ENCODE peak calls at places on chromosomes 13 and 19, in four cellular contexts. K is IMR-90, Z is PC-9, G is astrocyte. Q is an unnamed sample. For H3K4me1, the result is how much of the 10 kb centered on the place peaks cover.

GRCh38 chr13:23992722-23993438 is 95.6 kb upstream of the C1QTNF9B start:
- DNase-seq in K (no peak), Z (no peak), G (no peak), Q (no peak)

GRCh38 chr13:27644302-27644701 is 22.6 kb downstream of the POLR1D start:
- DNase-seq in K (peak), Z (no peak), G (peak), Q (peak)

GRCh38 chr13:95678967-95679366 is 2.0 kb downstream of the DNAJC3 start:
- DNase-seq in K (no peak), Z (no peak), G (no peak), Q (no peak)

GRCh38 chr13:95156208-95156607 is 145.0 kb downstream of the ABCC4 start:
- DNase-seq in K (peak), Z (no peak), G (no peak), Q (peak)

GRCh38 chr13:20043207-20043925 is 84.8 kb downstream of the ZMYM2 start:
- DNase-seq in K (no peak), Z (no peak), G (no peak), Q (no peak)

GRCh38 chr13:40330950-40331349 is 335.5 kb downstream of the FOXO1 start:
- DNase-seq in K (no peak), Z (peak), G (no peak), Q (no peak)

GRCh38 chr13:22103046-22103445 is 432.2 kb downstream of the FGF9 start:
- DNase-seq in K (no peak), Z (no peak), G (no peak), Q (no peak)

GRCh38 chr13:37109080-37109678 is 3.7 kb upstream of the CSNK1A1L start:
- DNase-seq in K (peak), Z (no peak), G (peak), Q (peak)

GRCh38 chr19:656751-657559 is 6.1 kb downstream of the RNF126 start:
- DNase-seq in K (no peak), Z (no peak), G (no peak), Q (no peak)

GRCh38 chr19:16921766-16922591 is 33.2 kb downstream of the F2RL3 start:
- DNase-seq in K (no peak), Z (no peak), G (no peak), Q (no peak)

GRCh38 chr19:11337080-11337479 is 2.4 kb downstream of the RAB3D start:
- DNase-seq in K (no peak), Z (no peak), G (no peak), Q (no peak)

GRCh38 chr19:384801-385169 is 24.2 kb downstream of the C2CD4C start:
- DNase-seq in K (no peak), Z (no peak), G (no peak), Q (no peak)

GRCh38 chr13:51518847-51519246 is 65.4 kb upstream of the WDFY2 start:
- DNase-seq in K (peak), Z (no peak), G (peak), Q (peak)

GRCh38 chr19:53172892-53173291 is 14.0 kb upstream of the ZNF347 start:
- DNase-seq in K (peak), Z (no peak), G (no peak), Q (no peak)

GRCh38 chr13:30340367-30341184 is 33.2 kb upstream of the KATNAL1 start:
- DNase-seq in K (peak), Z (peak), G (peak), Q (peak)

GRCh38 chr19:3575260-3575741 is 2.6 kb downstream of the HMG20B start:
- DNase-seq in K (peak), Z (no peak), G (no peak), Q (no peak)

GRCh38 chr19:3516675-3517207 is 10.6 kb downstream of the FZR1 start:
- DNase-seq in K (no peak), Z (no peak), G (no peak), Q (no peak)

GRCh38 chr13:31887311-31887710 is 144.3 kb upstream of the FRY start:
- DNase-seq in K (peak), Z (no peak), G (peak), Q (peak)

GRCh38 chr19:1261863-1262686 is 7.1 kb upstream of the CIRBP start:
- DNase-seq in K (peak), Z (peak), G (peak), Q (peak)

GRCh38 chr13:103349664-103350063 is 283.4 kb upstream of the SLC10A2 start:
- DNase-seq in K (no peak), Z (no peak), G (no peak), Q (no peak)

GRCh38 chr19:40466219-40467006 is at the start of gene SPTBN4:
- DNase-seq in K (no peak), Z (no peak), G (no peak), Q (peak)

GRCh38 chr19:41932259-41933130 is 4.2 kb upstream of the ERFL start:
- DNase-seq in K (no peak), Z (no peak), G (no peak), Q (no peak)

GRCh38 chr19:4454952-4455738 is 2.4 kb downstream of the UBXN6 start:
- DNase-seq in K (peak), Z (no peak), G (no peak), Q (peak)

GRCh38 chr19:45514376-45515051 is 7.2 kb downstream of the VASP start:
- DNase-seq in K (no peak), Z (peak), G (no peak), Q (no peak)

GRCh38 chr19:42353341-42354015 is 28.0 kb downstream of the MEGF8 start:
- DNase-seq in K (no peak), Z (no peak), G (no peak), Q (no peak)

GRCh38 chr19:10625003-10625761 is at the start of gene SLC44A2:
- DNase-seq in K (peak), Z (peak), G (peak), Q (peak)

GRCh38 chr19:50205681-50206138 is 2.3 kb downstream of the MYH14 start:
- DNase-seq in K (no peak), Z (peak), G (no peak), Q (no peak)

GRCh38 chr19:10289836-10290438 is at the start of gene ICAM5:
- DNase-seq in K (peak), Z (peak), G (no peak), Q (peak)

GRCh38 chr13:30752201-30752797 is 17.0 kb downstream of the ALOX5AP start:
- DNase-seq in K (peak), Z (no peak), G (peak), Q (peak)

GRCh38 chr13:113875829-113876228 is 12.0 kb upstream of the GAS6 start:
- DNase-seq in K (no peak), Z (no peak), G (no peak), Q (peak)

GRCh38 chr13:40464349-40464748 is 202.1 kb downstream of the FOXO1 start:
- DNase-seq in K (no peak), Z (no peak), G (no peak), Q (no peak)

GRCh38 chr19:52535831-52536800 is 8.6 kb downstream of the ZNF808 start:
- DNase-seq in K (peak), Z (no peak), G (peak), Q (peak)

GRCh38 chr13:107370036-107370785 is 802.3 kb upstream of the ARGLU1 start:
- DNase-seq in K (peak), Z (no peak), G (peak), Q (peak)

GRCh38 chr13:26300140-26300539 is 46.2 kb downstream of the CDK8 start:
- DNase-seq in K (peak), Z (no peak), G (peak), Q (peak)

DNA sequence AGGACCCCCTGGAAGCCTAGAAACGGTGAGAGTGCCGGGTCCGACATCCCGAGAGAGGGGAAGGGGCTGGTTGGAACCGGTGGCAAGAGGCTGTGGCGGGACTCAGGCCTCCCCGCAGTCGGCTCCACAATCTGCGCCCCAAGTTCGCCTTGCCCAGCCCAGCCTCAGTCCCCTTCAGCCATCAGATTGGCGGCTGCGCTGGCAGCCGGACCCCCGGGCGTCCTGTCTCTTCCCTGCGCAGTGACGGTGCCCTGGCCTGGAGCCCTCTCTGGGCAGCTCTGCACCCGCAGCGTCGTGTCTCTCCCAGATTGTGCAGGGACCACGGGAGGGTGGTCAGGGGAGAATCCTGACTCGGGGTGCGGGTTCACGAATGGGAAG is 315 bp downstream of the ZNF492 start:
- DNase-seq in K (no peak), Z (no peak), G (no peak), Q (peak)
- H3K4me3 ChIP-seq in K (peak), Z (no peak), G (peak), Q (peak)

GRCh38 chr19:19185853-19186728 is 5.9 kb downstream of the BORCS8 start:
- DNase-seq in K (peak), Z (peak), G (peak), Q (peak)
- H3K4me1 ChIP-seq in K (under half), Z (under half), G (under half), Q (under half)

GRCh38 chr19:48378194-48378570 is 13.2 kb downstream of the KDELR1 start:
- DNase-seq in K (no peak), Z (no peak), G (no peak), Q (no peak)

GRCh38 chr19:48381178-48381950 is 10.0 kb downstream of the KDELR1 start:
- DNase-seq in K (no peak), Z (no peak), G (no peak), Q (no peak)

GRCh38 chr19:48373567-48373966 is 9.4 kb downstream of the SYNGR4 start:
- DNase-seq in K (no peak), Z (no peak), G (no peak), Q (no peak)

DNA sequence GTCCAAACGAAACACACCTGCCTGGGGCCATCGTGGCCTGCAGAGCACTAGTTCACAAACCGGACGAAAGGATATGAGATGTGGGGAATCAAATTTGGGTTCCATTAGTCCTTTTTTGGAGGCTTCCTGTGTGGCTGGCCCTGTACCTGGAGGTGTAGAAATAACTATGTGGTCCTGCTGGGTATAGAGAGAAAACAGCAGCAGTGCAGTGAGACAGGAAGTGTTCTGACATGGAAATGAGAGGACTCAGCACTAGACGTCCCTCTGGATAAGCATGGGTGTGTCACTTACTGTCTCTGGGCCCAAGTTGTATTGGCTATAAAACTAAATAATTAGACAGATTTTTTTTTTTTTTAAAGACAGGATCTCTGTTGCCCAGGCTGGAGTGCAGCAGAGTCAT is 12.3 kb downstream of the KDELR1 start:
- DNase-seq in K (no peak), Z (no peak), G (no peak), Q (no peak)
- H3K4me2 ChIP-seq in K (no peak), Z (no peak), G (no peak), Q (no peak)

DNA sequence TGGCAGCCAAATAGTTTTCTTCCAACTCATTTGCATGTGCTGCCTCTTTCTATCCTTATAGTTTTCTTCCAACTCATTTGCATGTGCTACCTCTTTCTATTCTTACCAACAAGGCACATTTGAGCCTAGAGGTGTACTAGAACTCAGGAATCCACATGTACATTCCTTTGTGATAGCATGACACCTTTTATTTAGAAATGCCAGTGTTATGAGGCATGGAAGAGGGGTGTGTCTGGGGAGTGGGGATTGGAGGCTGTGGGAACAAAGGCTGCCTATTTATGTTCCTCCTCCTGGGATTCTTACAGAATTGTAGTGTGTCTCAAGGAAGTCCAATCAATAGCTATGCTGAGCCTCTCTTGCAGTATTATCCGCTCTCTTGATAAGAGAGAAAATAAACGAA is 966.7 kb downstream of the PCDH17 start:
- DNase-seq in K (no peak), Z (no peak), G (peak), Q (no peak)
- H3K4me3 ChIP-seq in K (no peak), Z (no peak), G (no peak), Q (no peak)